ENCODE peak calls at places on chromosome 1, in eight cellular contexts. A is body of pancreas, D is HTR-8/SVneo, K is AG10803, Q is kidney glomerular epithelial cell, Y is GDM1, E is T-helper 1 cell, Z is NCI-H1930. M is an unnamed sample.

GRCh38 chr1:87213126-87213496 is 115.6 kb upstream of the LMO4 start:
- DNase-seq in A (no peak), D (no peak), K (no peak), Q (no peak), Y (no peak), E (no peak), Z (no peak), M (no peak)

GRCh38 chr1:25232866-25233784 is 823 bp upstream of the SYF2 start:
- DNase-seq in A (peak; percentile 62), D (peak; percentile 67), K (peak; percentile 89), Q (peak; percentile 50), Y (peak; percentile 64), E (peak; percentile 35), Z (no peak), M (peak; percentile 64)

GRCh38 chr1:44619261-44619900 is 54.9 kb downstream of the TMEM53 start:
- DNase-seq in A (no peak), D (peak; percentile 58), K (peak; percentile 91), Q (peak; percentile 85), Y (no peak), E (no peak), Z (no peak), M (no peak)

GRCh38 chr1:10909697-10910489 is 102.6 kb upstream of the TARDBP start:
- DNase-seq in A (peak; percentile 72), D (peak; percentile 41), K (no peak), Q (no peak), Y (no peak), E (peak; percentile 58), Z (no peak), M (peak; percentile 75)

GRCh38 chr1:3954391-3955160 is 54.5 kb upstream of the C1orf174 start:
- DNase-seq in A (no peak), D (no peak), K (no peak), Q (no peak), Y (no peak), E (no peak), Z (no peak), M (peak; percentile 66)

GRCh38 chr1:150162862-150163706 is 13.4 kb downstream of the PLEKHO1 start:
- DNase-seq in A (peak; percentile 67), D (peak; percentile 66), K (peak; percentile 99), Q (peak; percentile 98), Y (peak; percentile 95), E (no peak), Z (no peak), M (peak; percentile 42)

GRCh38 chr1:155072531-155073289 is 5.9 kb upstream of the EFNA3 start:
- DNase-seq in A (no peak), D (no peak), K (no peak), Q (no peak), Y (no peak), E (no peak), Z (no peak), M (no peak)

GRCh38 chr1:15489052-15489736 is 13.3 kb downstream of the CELA2B start:
- DNase-seq in A (peak; percentile 48), D (no peak), K (no peak), Q (no peak), Y (no peak), E (no peak), Z (no peak), M (peak; percentile 91)

GRCh38 chr1:58884706-58885661 is 101.1 kb upstream of the JUN start:
- DNase-seq in A (peak; percentile 92), D (no peak), K (no peak), Q (no peak), Y (no peak), E (no peak), Z (no peak), M (peak; percentile 99)

GRCh38 chr1:45250544-45250943 is 44.1 kb upstream of the ZSWIM5 start:
- DNase-seq in A (no peak), D (no peak), K (no peak), Q (no peak), Y (no peak), E (no peak), Z (no peak), M (no peak)

GRCh38 chr1:208141793-208142192 is 102.4 kb downstream of the PLXNA2 start:
- DNase-seq in A (no peak), D (no peak), K (peak; percentile 84), Q (no peak), Y (no peak), E (no peak), Z (no peak), M (no peak)

GRCh38 chr1:247448107-247448778 is 9.7 kb downstream of the OR2B11 start:
- DNase-seq in A (peak; percentile 71), D (peak; percentile 41), K (peak; percentile 55), Q (peak; percentile 43), Y (no peak), E (no peak), Z (peak; percentile 49), M (peak; percentile 91)

GRCh38 chr1:184322253-184322652 is 64.6 kb upstream of the C1orf21 start:
- DNase-seq in A (no peak), D (no peak), K (no peak), Q (no peak), Y (no peak), E (no peak), Z (no peak), M (no peak)

GRCh38 chr1:48693674-48694347 is 82.9 kb downstream of the BEND5 start:
- DNase-seq in A (no peak), D (no peak), K (no peak), Q (no peak), Y (no peak), E (no peak), Z (no peak), M (no peak)

GRCh38 chr1:62790716-62791115 is 6.8 kb downstream of the ATG4C start:
- DNase-seq in A (no peak), D (no peak), K (no peak), Q (no peak), Y (no peak), E (no peak), Z (no peak), M (no peak)

GRCh38 chr1:6168947-6169586 is 11.1 kb downstream of the CHD5 start:
- DNase-seq in A (no peak), D (no peak), K (no peak), Q (no peak), Y (no peak), E (no peak), Z (no peak), M (peak; percentile 45)

GRCh38 chr1:30329802-30330557 is 393.4 kb downstream of the MATN1 start:
- DNase-seq in A (no peak), D (no peak), K (no peak), Q (no peak), Y (no peak), E (no peak), Z (no peak), M (no peak)

GRCh38 chr1:60268451-60268850 is 194.9 kb upstream of the C1orf87 start:
- DNase-seq in A (no peak), D (no peak), K (no peak), Q (no peak), Y (no peak), E (no peak), Z (no peak), M (no peak)

GRCh38 chr1:25492323-25492722 is 51.1 kb upstream of the LDLRAP1 start:
- DNase-seq in A (no peak), D (no peak), K (no peak), Q (no peak), Y (no peak), E (no peak), Z (no peak), M (no peak)